ENCODE peak calls at places on chromosomes 12 and 14, in five cellular contexts. Z is fibroblast of pulmonary artery, R is thoracic aorta, W is tibial artery, K is non-pigmented ciliary epithelial cell. F is an unnamed sample.

GRCh38 chr12:90729741-90730140 is 225.2 kb downstream of the CCER1 start:
- DNase-seq in Z (peak), R (no peak), W (no peak), K (peak), F (no peak)

GRCh38 chr12:31655792-31656191 is 3.7 kb upstream of the ETFBKMT start:
- DNase-seq in Z (no peak), R (no peak), W (no peak), K (no peak), F (no peak)

GRCh38 chr12:94818970-94819369 is 168.6 kb upstream of the TMCC3 start:
- DNase-seq in Z (no peak), R (no peak), W (no peak), K (no peak), F (no peak)

GRCh38 chr12:65945457-65945856 is 121.2 kb downstream of the HMGA2 start:
- DNase-seq in Z (no peak), R (no peak), W (no peak), K (no peak), F (no peak)

GRCh38 chr14:32075636-32076277 is 1.3 kb upstream of the ARHGAP5 start:
- DNase-seq in Z (peak), R (no peak), W (peak), K (no peak), F (no peak)

GRCh38 chr12:5922500-5922899 is 22.6 kb downstream of the ANO2 start:
- DNase-seq in Z (no peak), R (no peak), W (no peak), K (no peak), F (no peak)

GRCh38 chr14:105927094-105927475 is 400.7 kb downstream of the TMEM121 start:
- DNase-seq in Z (no peak), R (no peak), W (no peak), K (no peak), F (peak)

GRCh38 chr14:66003082-66003740 is 483.0 kb upstream of the CCDC196 start:
- DNase-seq in Z (no peak), R (no peak), W (no peak), K (no peak), F (no peak)

GRCh38 chr12:38983117-38983571 is 77.8 kb upstream of the CPNE8 start:
- DNase-seq in Z (no peak), R (no peak), W (no peak), K (no peak), F (no peak)

GRCh38 chr12:26868505-26869494 is 35.8 kb upstream of the ITPR2 start:
- DNase-seq in Z (no peak), R (no peak), W (no peak), K (no peak), F (peak)

GRCh38 chr12:110582286-110583136 is 607 bp downstream of the PPTC7 start:
- DNase-seq in Z (peak), R (no peak), W (peak), K (no peak), F (peak)

GRCh38 chr12:124449623-124450375 is 117.6 kb downstream of the NCOR2 start:
- DNase-seq in Z (no peak), R (no peak), W (no peak), K (no peak), F (no peak)

GRCh38 chr14:59576332-59577294 is at the start of gene CCDC175:
- DNase-seq in Z (peak), R (peak), W (peak), K (peak), F (peak)

GRCh38 chr12:31257784-31258183 is 68.2 kb downstream of the SINHCAF start:
- DNase-seq in Z (no peak), R (no peak), W (no peak), K (no peak), F (no peak)

GRCh38 chr12:122614839-122615238 is 87.8 kb downstream of the KNTC1 start:
- DNase-seq in Z (no peak), R (no peak), W (no peak), K (peak), F (no peak)

GRCh38 chr14:51507556-51508511 is 143.9 kb upstream of the FRMD6 start:
- DNase-seq in Z (peak), R (peak), W (peak), K (no peak), F (no peak)

GRCh38 chr14:101552786-101553231 is 8.5 kb upstream of the DIO3 start:
- DNase-seq in Z (no peak), R (no peak), W (no peak), K (no peak), F (no peak)

GRCh38 chr14:24535737-24536136 is 27.7 kb upstream of the CMA1 start:
- DNase-seq in Z (no peak), R (no peak), W (no peak), K (no peak), F (no peak)

GRCh38 chr12:119910586-119910985 is 33.5 kb upstream of the CIT start:
- DNase-seq in Z (no peak), R (no peak), W (no peak), K (no peak), F (peak)

GRCh38 chr14:61894452-61895077 is 132.3 kb downstream of the SNAPC1 start:
- DNase-seq in Z (peak), R (no peak), W (peak), K (peak), F (peak)

GRCh38 chr14:81062816-81063215 is 107.4 kb downstream of the TSHR start:
- DNase-seq in Z (peak), R (no peak), W (no peak), K (no peak), F (peak)

GRCh38 chr14:104805326-104805678 is 4.4 kb downstream of the ZBTB42 start:
- DNase-seq in Z (peak), R (no peak), W (no peak), K (peak), F (peak)

GRCh38 chr12:52044284-52044983 is 6.8 kb upstream of the NR4A1 start:
- DNase-seq in Z (peak), R (no peak), W (peak), K (no peak), F (no peak)

GRCh38 chr14:23544511-23545447 is 6.8 kb downstream of the ZFHX2 start:
- DNase-seq in Z (no peak), R (no peak), W (peak), K (no peak), F (no peak)

GRCh38 chr12:25386823-25387134 is 136.1 kb upstream of the KRAS start:
- DNase-seq in Z (no peak), R (no peak), W (peak), K (no peak), F (no peak)

GRCh38 chr12:42590324-42590934 is 883 bp upstream of the PRICKLE1 start:
- DNase-seq in Z (no peak), R (no peak), W (peak), K (no peak), F (no peak)

GRCh38 chr12:58367041-58367440 is 425.7 kb downstream of the ATP23 start:
- DNase-seq in Z (no peak), R (no peak), W (no peak), K (no peak), F (no peak)

GRCh38 chr12:98750511-98750910 is 105.4 kb downstream of the APAF1 start:
- DNase-seq in Z (no peak), R (no peak), W (no peak), K (no peak), F (no peak)

F was measured in K562.